ENCODE peak calls at places on chromosomes 3 and 15, in nine cellular contexts. One of them, this sample, is unnamed.

GRCh38 chr3:8663177-8664061 is 18.8 kb upstream of the SSUH2 start:
- DNase-seq in mammary epithelial cell: peak; percentile 65
- DNase-seq in upper lobe of left lung: no peak
- DNase-seq in left ventricle myocardium inferior: peak; percentile 29
- DNase-seq in mucosa of descending colon: no peak
- DNase-seq in K562: peak; percentile 87
- DNase-seq in left lung: no peak
- DNase-seq in CD8-positive, alpha-beta T cell: no peak
- DNase-seq in right lobe of liver: no peak
- DNase-seq in this sample: peak; percentile 87

GRCh38 chr3:40211579-40211978 is 97.9 kb upstream of the EIF1B start:
- DNase-seq in K562: no peak
- DNase-seq in upper lobe of left lung: no peak
- DNase-seq in mammary epithelial cell: peak; percentile 48
- DNase-seq in left lung: no peak
- DNase-seq in mucosa of descending colon: no peak
- DNase-seq in right lobe of liver: no peak
- DNase-seq in left ventricle myocardium inferior: no peak
- DNase-seq in CD8-positive, alpha-beta T cell: no peak
- DNase-seq in this sample: no peak

GRCh38 chr3:174101244-174101643 is 703.7 kb downstream of the NLGN1 start:
- DNase-seq in mucosa of descending colon: no peak
- DNase-seq in mammary epithelial cell: peak; percentile 21
- DNase-seq in upper lobe of left lung: no peak
- DNase-seq in CD8-positive, alpha-beta T cell: no peak
- DNase-seq in K562: no peak
- DNase-seq in left lung: no peak
- DNase-seq in left ventricle myocardium inferior: no peak
- DNase-seq in right lobe of liver: no peak
- DNase-seq in this sample: no peak

GRCh38 chr3:146180376-146180775 is 19.4 kb upstream of the PLOD2 start:
- DNase-seq in left ventricle myocardium inferior: no peak
- DNase-seq in mammary epithelial cell: no peak
- DNase-seq in mucosa of descending colon: no peak
- DNase-seq in CD8-positive, alpha-beta T cell: no peak
- DNase-seq in left lung: no peak
- DNase-seq in upper lobe of left lung: no peak
- DNase-seq in K562: no peak
- DNase-seq in right lobe of liver: no peak
- DNase-seq in this sample: no peak

GRCh38 chr3:69838696-69839515 is 99.6 kb downstream of the MITF start:
- DNase-seq in mucosa of descending colon: no peak
- DNase-seq in CD8-positive, alpha-beta T cell: no peak
- DNase-seq in upper lobe of left lung: no peak
- DNase-seq in K562: no peak
- DNase-seq in left ventricle myocardium inferior: no peak
- DNase-seq in left lung: no peak
- DNase-seq in right lobe of liver: no peak
- DNase-seq in mammary epithelial cell: no peak
- DNase-seq in this sample: no peak

GRCh38 chr3:141561426-141562034 is 74.7 kb downstream of the RASA2 start:
- DNase-seq in upper lobe of left lung: no peak
- DNase-seq in right lobe of liver: no peak
- DNase-seq in left lung: no peak
- DNase-seq in CD8-positive, alpha-beta T cell: no peak
- DNase-seq in K562: peak; percentile 73
- DNase-seq in mucosa of descending colon: no peak
- DNase-seq in mammary epithelial cell: peak; percentile 30
- DNase-seq in left ventricle myocardium inferior: no peak
- DNase-seq in this sample: no peak

GRCh38 chr15:77860101-77860691 is 217.3 kb downstream of the TBC1D2B start:
- DNase-seq in CD8-positive, alpha-beta T cell: no peak
- DNase-seq in K562: no peak
- DNase-seq in mucosa of descending colon: peak; percentile 46
- DNase-seq in left lung: no peak
- DNase-seq in upper lobe of left lung: peak; percentile 46
- DNase-seq in right lobe of liver: no peak
- DNase-seq in mammary epithelial cell: no peak
- DNase-seq in left ventricle myocardium inferior: no peak
- DNase-seq in this sample: no peak

GRCh38 chr15:80207887-80208286 is 44.1 kb downstream of the CTXND1 start:
- DNase-seq in K562: no peak
- DNase-seq in left ventricle myocardium inferior: no peak
- DNase-seq in CD8-positive, alpha-beta T cell: no peak
- DNase-seq in mammary epithelial cell: peak; percentile 30
- DNase-seq in mucosa of descending colon: no peak
- DNase-seq in right lobe of liver: no peak
- DNase-seq in upper lobe of left lung: no peak
- DNase-seq in left lung: no peak
- DNase-seq in this sample: no peak

GRCh38 chr3:46829699-46830208 is 33.5 kb downstream of the MYL3 start:
- DNase-seq in mucosa of descending colon: no peak
- DNase-seq in left lung: no peak
- DNase-seq in K562: no peak
- DNase-seq in left ventricle myocardium inferior: no peak
- DNase-seq in mammary epithelial cell: no peak
- DNase-seq in CD8-positive, alpha-beta T cell: no peak
- DNase-seq in upper lobe of left lung: no peak
- DNase-seq in right lobe of liver: no peak
- DNase-seq in this sample: no peak

GRCh38 chr3:8482960-8483665 is 18.5 kb upstream of the LMCD1 start:
- DNase-seq in left ventricle myocardium inferior: peak; percentile 59
- DNase-seq in right lobe of liver: peak; percentile 77
- DNase-seq in left lung: peak; percentile 74
- DNase-seq in upper lobe of left lung: no peak
- DNase-seq in mucosa of descending colon: no peak
- DNase-seq in K562: no peak
- DNase-seq in mammary epithelial cell: peak; percentile 87
- DNase-seq in CD8-positive, alpha-beta T cell: no peak
- DNase-seq in this sample: no peak

GRCh38 chr3:4394048-4394447 is 73.0 kb downstream of the SUMF1 start:
- DNase-seq in right lobe of liver: no peak
- DNase-seq in K562: no peak
- DNase-seq in mucosa of descending colon: no peak
- DNase-seq in left ventricle myocardium inferior: no peak
- DNase-seq in mammary epithelial cell: no peak
- DNase-seq in CD8-positive, alpha-beta T cell: peak; percentile 51
- DNase-seq in upper lobe of left lung: no peak
- DNase-seq in left lung: no peak
- DNase-seq in this sample: no peak

GRCh38 chr3:176795897-176796296 is 401.4 kb downstream of the TBL1XR1 start:
- DNase-seq in K562: no peak
- DNase-seq in right lobe of liver: no peak
- DNase-seq in mucosa of descending colon: no peak
- DNase-seq in left lung: no peak
- DNase-seq in mammary epithelial cell: no peak
- DNase-seq in CD8-positive, alpha-beta T cell: no peak
- DNase-seq in upper lobe of left lung: no peak
- DNase-seq in left ventricle myocardium inferior: no peak
- DNase-seq in this sample: no peak

GRCh38 chr15:61013146-61013545 is 216.0 kb downstream of the RORA start:
- DNase-seq in right lobe of liver: no peak
- DNase-seq in CD8-positive, alpha-beta T cell: no peak
- DNase-seq in mucosa of descending colon: no peak
- DNase-seq in left ventricle myocardium inferior: no peak
- DNase-seq in K562: no peak
- DNase-seq in upper lobe of left lung: no peak
- DNase-seq in mammary epithelial cell: no peak
- DNase-seq in left lung: no peak
- DNase-seq in this sample: no peak
- H3K4me1 ChIP-seq in right lobe of liver: no peaks in the 10 kb centered on the region
- H3K4me1 ChIP-seq in CD8-positive, alpha-beta T cell: no peaks in the 10 kb centered on the region
- H3K4me1 ChIP-seq in mucosa of descending colon: no peaks in the 10 kb centered on the region
- H3K4me1 ChIP-seq in left ventricle myocardium inferior: peaks cover 4% of the 10 kb centered on the region
- H3K4me1 ChIP-seq in K562: no peaks in the 10 kb centered on the region
- H3K4me1 ChIP-seq in upper lobe of left lung: no peaks in the 10 kb centered on the region
- H3K4me1 ChIP-seq in mammary epithelial cell: no peaks in the 10 kb centered on the region
- H3K4me1 ChIP-seq in left lung: no peaks in the 10 kb centered on the region
- H3K4me1 ChIP-seq in this sample: no peaks in the 10 kb centered on the region

GRCh38 chr3:41236198-41236597 is 36.9 kb downstream of the CTNNB1 start:
- DNase-seq in K562: no peak
- DNase-seq in left ventricle myocardium inferior: no peak
- DNase-seq in mammary epithelial cell: no peak
- DNase-seq in upper lobe of left lung: no peak
- DNase-seq in left lung: no peak
- DNase-seq in CD8-positive, alpha-beta T cell: no peak
- DNase-seq in right lobe of liver: no peak
- DNase-seq in mucosa of descending colon: no peak
- DNase-seq in this sample: no peak

GRCh38 chr3:41239587-41239986 is 40.3 kb downstream of the CTNNB1 start:
- DNase-seq in left lung: no peak
- DNase-seq in left ventricle myocardium inferior: no peak
- DNase-seq in CD8-positive, alpha-beta T cell: no peak
- DNase-seq in mucosa of descending colon: no peak
- DNase-seq in right lobe of liver: no peak
- DNase-seq in K562: no peak
- DNase-seq in mammary epithelial cell: no peak
- DNase-seq in upper lobe of left lung: no peak
- DNase-seq in this sample: no peak

GRCh38 chr3:41237907-41238306 is 38.6 kb downstream of the CTNNB1 start:
- DNase-seq in left ventricle myocardium inferior: no peak
- DNase-seq in right lobe of liver: no peak
- DNase-seq in CD8-positive, alpha-beta T cell: no peak
- DNase-seq in K562: no peak
- DNase-seq in left lung: no peak
- DNase-seq in mucosa of descending colon: no peak
- DNase-seq in upper lobe of left lung: no peak
- DNase-seq in mammary epithelial cell: no peak
- DNase-seq in this sample: no peak

DNA sequence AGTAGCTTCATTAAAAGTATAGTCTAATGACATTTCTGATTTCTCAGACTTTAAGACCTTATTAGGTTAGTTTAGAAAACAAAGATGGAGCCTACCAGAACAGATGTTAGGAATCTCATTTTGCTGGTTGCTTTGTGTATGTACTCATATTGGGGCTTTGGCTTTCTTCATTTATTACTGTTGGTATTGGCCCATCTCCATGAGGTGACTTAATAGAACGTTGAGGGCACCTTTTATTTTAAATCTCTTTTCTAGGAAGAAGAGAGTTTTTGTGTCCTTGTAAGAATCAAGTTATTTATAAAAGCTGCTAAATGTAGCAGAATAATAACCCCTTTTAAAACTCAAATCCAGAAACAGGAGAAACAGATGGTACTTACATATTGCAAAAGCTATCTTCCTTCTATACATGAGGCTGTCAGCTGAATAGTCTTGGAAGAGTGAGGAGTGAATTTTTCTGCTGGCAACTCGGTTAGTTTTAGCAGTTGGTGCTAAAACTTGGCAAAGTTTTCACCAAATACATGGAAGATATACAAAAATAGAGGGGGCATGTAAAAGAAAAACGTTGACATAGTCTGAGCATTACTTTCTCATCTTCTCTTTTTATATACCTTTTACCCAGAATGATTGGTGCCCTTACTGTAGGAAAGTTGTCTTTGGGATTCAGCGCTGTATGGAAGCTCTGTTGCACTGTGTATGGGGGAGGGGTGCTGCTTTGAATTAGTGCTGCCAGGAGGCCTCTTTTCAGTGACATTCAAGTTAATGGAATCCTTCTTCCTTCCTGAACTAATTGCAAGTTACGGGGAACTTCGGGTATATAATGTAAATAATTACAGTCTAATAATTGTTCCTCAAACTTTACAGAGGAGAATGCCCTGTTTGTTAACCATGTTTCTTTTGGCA is 35.8 kb downstream of the CTNNB1 start:
- DNase-seq in right lobe of liver: no peak
- DNase-seq in upper lobe of left lung: no peak
- DNase-seq in left lung: no peak
- DNase-seq in mucosa of descending colon: no peak
- DNase-seq in left ventricle myocardium inferior: no peak
- DNase-seq in mammary epithelial cell: no peak
- DNase-seq in K562: no peak
- DNase-seq in CD8-positive, alpha-beta T cell: no peak
- DNase-seq in this sample: no peak
- H3K36me3 ChIP-seq in right lobe of liver: peaks cover 76% of the 10 kb centered on the region
- H3K36me3 ChIP-seq in upper lobe of left lung: peaks cover 77% of the 10 kb centered on the region
- H3K36me3 ChIP-seq in left lung: peaks cover 3% of the 10 kb centered on the region
- H3K36me3 ChIP-seq in mucosa of descending colon: peaks cover 23% of the 10 kb centered on the region
- H3K36me3 ChIP-seq in left ventricle myocardium inferior: peaks cover 93% of the 10 kb centered on the region
- H3K36me3 ChIP-seq in mammary epithelial cell: peaks cover 69% of the 10 kb centered on the region
- H3K36me3 ChIP-seq in K562: peaks cover 95% of the 10 kb centered on the region
- H3K36me3 ChIP-seq in CD8-positive, alpha-beta T cell: peaks cover 72% of the 10 kb centered on the region
- H3K36me3 ChIP-seq in this sample: peaks cover 3% of the 10 kb centered on the region

GRCh38 chr3:195160257-195160898 is 110.6 kb downstream of the XXYLT1 start:
- DNase-seq in CD8-positive, alpha-beta T cell: no peak
- DNase-seq in upper lobe of left lung: peak; percentile 49
- DNase-seq in mammary epithelial cell: no peak
- DNase-seq in K562: no peak
- DNase-seq in right lobe of liver: no peak
- DNase-seq in left lung: no peak
- DNase-seq in mucosa of descending colon: no peak
- DNase-seq in left ventricle myocardium inferior: no peak
- DNase-seq in this sample: peak; percentile 41
- H3K4me1 ChIP-seq in CD8-positive, alpha-beta T cell: peaks cover 25% of the 10 kb centered on the region
- H3K4me1 ChIP-seq in upper lobe of left lung: peaks cover 41% of the 10 kb centered on the region
- H3K4me1 ChIP-seq in mammary epithelial cell: no peaks in the 10 kb centered on the region
- H3K4me1 ChIP-seq in K562: peaks cover 39% of the 10 kb centered on the region
- H3K4me1 ChIP-seq in right lobe of liver: no peaks in the 10 kb centered on the region
- H3K4me1 ChIP-seq in left lung: peaks cover 15% of the 10 kb centered on the region
- H3K4me1 ChIP-seq in mucosa of descending colon: peaks cover 11% of the 10 kb centered on the region
- H3K4me1 ChIP-seq in left ventricle myocardium inferior: peaks cover 62% of the 10 kb centered on the region
- H3K4me1 ChIP-seq in this sample: peaks cover 39% of the 10 kb centered on the region

GRCh38 chr15:52134502-52135144 is 22.0 kb upstream of the BCL2L10 start:
- DNase-seq in right lobe of liver: peak; percentile 97
- DNase-seq in upper lobe of left lung: no peak
- DNase-seq in mucosa of descending colon: no peak
- DNase-seq in left lung: no peak
- DNase-seq in mammary epithelial cell: no peak
- DNase-seq in left ventricle myocardium inferior: no peak
- DNase-seq in CD8-positive, alpha-beta T cell: no peak
- DNase-seq in K562: no peak
- DNase-seq in this sample: no peak
- H3K36me3 ChIP-seq in right lobe of liver: no peaks in the 10 kb centered on the region
- H3K36me3 ChIP-seq in upper lobe of left lung: peaks cover 3% of the 10 kb centered on the region
- H3K36me3 ChIP-seq in mucosa of descending colon: no peaks in the 10 kb centered on the region
- H3K36me3 ChIP-seq in left lung: no peaks in the 10 kb centered on the region
- H3K36me3 ChIP-seq in mammary epithelial cell: peaks cover 5% of the 10 kb centered on the region
- H3K36me3 ChIP-seq in left ventricle myocardium inferior: peaks cover 4% of the 10 kb centered on the region
- H3K36me3 ChIP-seq in CD8-positive, alpha-beta T cell: no peaks in the 10 kb centered on the region
- H3K36me3 ChIP-seq in K562: no peaks in the 10 kb centered on the region
- H3K36me3 ChIP-seq in this sample: no peaks in the 10 kb centered on the region

DNA sequence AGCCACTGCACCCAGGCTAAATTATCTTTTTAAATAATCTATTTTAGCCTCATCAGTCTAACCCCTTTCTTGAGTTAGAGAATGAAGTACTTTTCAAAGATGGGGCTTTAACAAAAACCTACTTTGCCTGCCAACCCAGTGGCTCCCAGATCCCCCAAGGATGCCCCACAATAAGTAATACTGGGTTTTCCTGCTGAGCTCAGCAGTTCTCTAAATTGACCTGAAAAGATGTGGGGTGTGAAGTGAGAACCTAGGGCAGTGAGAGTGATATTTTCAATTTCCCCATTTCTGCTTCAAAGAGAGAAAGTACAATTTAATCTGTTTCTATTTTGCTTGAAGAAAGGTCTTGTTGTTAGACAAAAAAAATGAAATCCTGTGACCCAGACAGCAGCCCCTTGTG is 318.5 kb upstream of the UMPS start:
- DNase-seq in mucosa of descending colon: no peak
- DNase-seq in right lobe of liver: no peak
- DNase-seq in left lung: no peak
- DNase-seq in CD8-positive, alpha-beta T cell: no peak
- DNase-seq in K562: no peak
- DNase-seq in upper lobe of left lung: no peak
- DNase-seq in mammary epithelial cell: no peak
- DNase-seq in left ventricle myocardium inferior: no peak
- DNase-seq in this sample: no peak
- H3K4me1 ChIP-seq in mucosa of descending colon: peaks cover 11% of the 10 kb centered on the region
- H3K4me1 ChIP-seq in right lobe of liver: peaks cover 16% of the 10 kb centered on the region
- H3K4me1 ChIP-seq in left lung: no peaks in the 10 kb centered on the region
- H3K4me1 ChIP-seq in CD8-positive, alpha-beta T cell: no peaks in the 10 kb centered on the region
- H3K4me1 ChIP-seq in K562: no peaks in the 10 kb centered on the region
- H3K4me1 ChIP-seq in upper lobe of left lung: no peaks in the 10 kb centered on the region
- H3K4me1 ChIP-seq in mammary epithelial cell: no peaks in the 10 kb centered on the region
- H3K4me1 ChIP-seq in left ventricle myocardium inferior: peaks cover 13% of the 10 kb centered on the region
- H3K4me1 ChIP-seq in this sample: peaks cover 16% of the 10 kb centered on the region